ENCODE peak calls at places on chromosome 9, in four cellular contexts. F, V, S and M are unnamed samples.

GRCh38 chr9:98775831-98776441 is 20.4 kb downstream of the ANKS6 start:
- DNase-seq in F (peak; percentile 74), V (no peak), S (no peak), M (peak; percentile 62)

GRCh38 chr9:37337301-37337905 is 85.1 kb upstream of the GRHPR start:
- DNase-seq in F (no peak), V (no peak), S (no peak), M (no peak)

GRCh38 chr9:82989949-82990348 is 73.0 kb downstream of the RASEF start:
- DNase-seq in F (no peak), V (no peak), S (no peak), M (no peak)

GRCh38 chr9:91433180-91433579 is 9.5 kb upstream of the NFIL3 start:
- DNase-seq in F (peak; percentile 91), V (no peak), S (no peak), M (no peak)

GRCh38 chr9:118554987-118555386 is 814.2 kb downstream of the BRINP1 start:
- DNase-seq in F (no peak), V (no peak), S (no peak), M (no peak)

GRCh38 chr9:90365646-90366045 is 277.0 kb downstream of the DIRAS2 start:
- DNase-seq in F (no peak), V (no peak), S (no peak), M (no peak)

GRCh38 chr9:94697972-94698581 is 28.4 kb upstream of the AOPEP start:
- DNase-seq in F (no peak), V (no peak), S (no peak), M (no peak)

GRCh38 chr9:101418518-101419111 is 17.0 kb downstream of the ALDOB start:
- DNase-seq in F (no peak), V (no peak), S (no peak), M (no peak)

GRCh38 chr9:124290743-124291554 is 33.2 kb downstream of the NEK6 start:
- DNase-seq in F (no peak), V (no peak), S (no peak), M (no peak)

GRCh38 chr9:17536027-17536426 is 42.8 kb upstream of the SH3GL2 start:
- DNase-seq in F (no peak), V (no peak), S (no peak), M (no peak)

GRCh38 chr9:121757286-121757595 is 105.8 kb downstream of the DAB2IP start:
- DNase-seq in F (no peak), V (no peak), S (no peak), M (no peak)

GRCh38 chr9:15735083-15735974 is 182.5 kb downstream of the CCDC171 start:
- DNase-seq in F (peak; percentile 50), V (no peak), S (no peak), M (no peak)

GRCh38 chr9:108119530-108120113 is 630.1 kb upstream of the KLF4 start:
- DNase-seq in F (no peak), V (peak; percentile 84), S (no peak), M (no peak)

GRCh38 chr9:111598730-111599091 is 736 bp downstream of the PTGR1 start:
- DNase-seq in F (no peak), V (peak; percentile 41), S (peak; percentile 55), M (no peak)

GRCh38 chr9:36980148-36980974 is 53.7 kb downstream of the PAX5 start:
- DNase-seq in F (peak; percentile 32), V (no peak), S (no peak), M (no peak)

GRCh38 chr9:9912459-9912858 is 700.3 kb downstream of the PTPRD start:
- DNase-seq in F (no peak), V (no peak), S (no peak), M (no peak)

GRCh38 chr9:7523644-7524043 is 275.9 kb downstream of the DMAC1 start:
- DNase-seq in F (no peak), V (no peak), S (no peak), M (no peak)

GRCh38 chr9:122786338-122786737 is 2.4 kb upstream of the OR5C1 start:
- DNase-seq in F (no peak), V (no peak), S (no peak), M (no peak)

GRCh38 chr9:87786876-87787275 is 61.0 kb downstream of the CTSL start:
- DNase-seq in F (no peak), V (no peak), S (no peak), M (no peak)

GRCh38 chr9:115531410-115532130 is 413.6 kb upstream of the TNC start:
- DNase-seq in F (no peak), V (no peak), S (no peak), M (no peak)

GRCh38 chr9:113151696-113152630 is 1.2 kb downstream of the SLC31A2 start:
- DNase-seq in F (no peak), V (no peak), S (peak; percentile 32), M (no peak)

GRCh38 chr9:123048748-123049147 is 15.3 kb downstream of the GPR21 start:
- DNase-seq in F (no peak), V (no peak), S (no peak), M (no peak)

GRCh38 chr9:110767559-110768063 is 99.0 kb downstream of the MUSK start:
- DNase-seq in F (no peak), V (no peak), S (peak; percentile 28), M (peak; percentile 57)

GRCh38 chr9:89312154-89312616 is 1.2 kb downstream of the CKS2 start:
- DNase-seq in F (peak; percentile 32), V (no peak), S (no peak), M (no peak)
- TF ChIP-seq POLR2A in F (no peak), V (no peak), S (no peak), M (no peak)

GRCh38 chr9:129259373-129259772 is 81.3 kb upstream of the IER5L start:
- DNase-seq in F (no peak), V (no peak), S (no peak), M (no peak)
- TF ChIP-seq POLR2A in F (no peak), V (no peak), S (no peak), M (no peak)

GRCh38 chr9:70156729-70157128 is 102.0 kb upstream of the SMC5 start:
- DNase-seq in F (no peak), V (no peak), S (no peak), M (no peak)

GRCh38 chr9:70160672-70161413 is 97.9 kb upstream of the SMC5 start:
- DNase-seq in F (no peak), V (no peak), S (no peak), M (no peak)

GRCh38 chr9:70161414-70161732 is 97.4 kb upstream of the SMC5 start:
- DNase-seq in F (no peak), V (no peak), S (no peak), M (no peak)

GRCh38 chr9:70165006-70165602 is 93.7 kb upstream of the SMC5 start:
- DNase-seq in F (no peak), V (no peak), S (no peak), M (no peak)

DNA sequence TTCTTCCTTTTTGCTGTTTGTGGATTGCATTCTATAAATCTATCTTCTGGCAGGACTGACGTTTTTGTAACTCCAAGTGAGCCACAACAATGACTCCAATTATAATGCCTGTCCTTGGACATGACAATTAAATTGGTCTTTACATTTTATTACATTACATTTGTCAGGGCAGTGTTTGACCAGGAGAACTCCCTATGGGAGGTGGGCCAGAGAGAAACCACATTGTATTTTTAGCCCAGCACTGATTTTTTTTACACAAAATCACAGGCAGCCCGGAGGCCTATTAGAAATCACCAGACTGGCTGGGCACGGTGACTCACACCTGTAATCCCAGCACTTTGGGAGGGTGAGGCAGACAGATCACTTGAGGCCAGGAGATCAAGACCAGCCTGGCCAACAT is 99.1 kb upstream of the SMC5 start:
- DNase-seq in F (no peak), V (no peak), S (no peak), M (no peak)
- TF ChIP-seq POLR2A in F (no peak), V (no peak), S (no peak), M (no peak)

GRCh38 chr9:8736805-8737204 is 937.2 kb upstream of the DMAC1 start:
- DNase-seq in F (no peak), V (no peak), S (no peak), M (no peak)

GRCh38 chr9:8730618-8731017 is 931.0 kb upstream of the DMAC1 start:
- DNase-seq in F (no peak), V (no peak), S (no peak), M (no peak)

GRCh38 chr9:8732367-8733075 is 932.9 kb upstream of the DMAC1 start:
- DNase-seq in F (no peak), V (no peak), S (no peak), M (no peak)

GRCh38 chr9:8734760-8735159 is 935.2 kb upstream of the DMAC1 start:
- DNase-seq in F (peak; percentile 44), V (no peak), S (no peak), M (no peak)

GRCh38 chr9:8733096-8733954 is 933.7 kb upstream of the DMAC1 start:
- DNase-seq in F (no peak), V (no peak), S (no peak), M (no peak)
- TF ChIP-seq POLR2A in F (no peak), V (no peak), S (no peak), M (no peak)

GRCh38 chr9:127608104-127608966 is 3.7 kb upstream of the STXBP1 start:
- DNase-seq in F (peak; percentile 83), V (peak; percentile 81), S (peak; percentile 79), M (peak; percentile 71)

GRCh38 chr9:127612993-127613954 is 1.2 kb downstream of the STXBP1 start:
- DNase-seq in F (peak; percentile 56), V (peak; percentile 52), S (peak; percentile 54), M (peak; percentile 72)

GRCh38 chr9:127614961-127615360 is 2.9 kb downstream of the STXBP1 start:
- DNase-seq in F (no peak), V (no peak), S (no peak), M (no peak)

GRCh38 chr9:127611796-127612790 is at the start of gene STXBP1:
- DNase-seq in F (peak; percentile 81), V (peak; percentile 91), S (peak; percentile 91), M (peak; percentile 81)
- TF ChIP-seq POLR2A in F (peak; percentile 59), V (no peak), S (no peak), M (peak; percentile 33)

DNA sequence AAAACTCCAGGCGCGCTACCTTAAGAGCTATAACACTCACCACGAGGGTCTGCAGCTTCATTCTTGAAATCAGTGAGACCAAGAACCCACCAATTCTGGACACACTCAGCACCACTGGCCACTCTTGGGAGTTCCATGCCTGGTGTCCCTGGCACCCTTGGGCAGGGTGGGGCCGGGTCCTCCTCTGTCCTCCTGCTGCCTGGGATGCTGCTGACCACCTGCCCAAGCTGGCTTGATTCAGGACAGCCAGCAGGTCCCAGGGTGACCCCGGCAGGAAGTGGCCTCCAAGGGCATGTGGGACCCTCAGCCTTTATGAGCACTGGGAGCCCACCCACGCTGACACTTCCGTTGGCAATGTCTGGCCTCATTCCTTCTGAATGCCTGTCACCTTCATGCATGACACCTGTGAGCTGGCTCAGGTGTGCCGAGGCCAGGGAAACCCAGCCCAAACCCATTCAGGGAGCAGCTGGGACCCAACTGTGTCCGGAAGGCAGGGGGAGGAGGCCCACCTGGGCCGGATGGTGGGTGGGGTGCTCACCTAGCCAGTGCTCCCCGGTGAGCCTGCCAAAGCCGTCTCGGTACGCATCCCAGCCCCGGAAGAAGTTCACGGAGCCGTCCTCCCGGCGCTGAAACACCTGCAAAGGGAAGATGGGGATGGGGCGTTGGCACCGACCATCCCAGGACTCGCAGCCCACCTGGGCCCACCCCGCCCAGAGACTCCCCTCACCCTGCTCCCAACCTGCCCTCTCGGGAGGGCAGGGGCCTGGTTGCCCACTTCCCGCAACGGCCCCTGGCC is 14.8 kb upstream of the QRFP start:
- DNase-seq in F (no peak), V (no peak), S (no peak), M (no peak)
- TF ChIP-seq POLR2A in F (no peak), V (no peak), S (no peak), M (no peak)